ENCODE peak calls at places on chromosome 22, in six cellular contexts. One of them, this sample, is unnamed. For H3K27me3, the result is how much of the 10 kb centered on the place peaks cover.

GRCh38 chr22:29299136-29299900 is 7.1 kb upstream of the GAS2L1 start:
- DNase-seq in thoracic aorta: no peak
- DNase-seq in neural progenitor cell: no peak
- DNase-seq in A673: no peak
- DNase-seq in IMR-90: no peak
- DNase-seq in left lung: no peak
- DNase-seq in this sample: no peak

GRCh38 chr22:20431520-20432237 is 5.9 kb downstream of the SCARF2 start:
- DNase-seq in A673: no peak
- DNase-seq in thoracic aorta: no peak
- DNase-seq in neural progenitor cell: peak
- DNase-seq in IMR-90: no peak
- DNase-seq in left lung: peak
- DNase-seq in this sample: no peak

GRCh38 chr22:33325232-33326004 is 267.2 kb upstream of the SYN3 start:
- DNase-seq in left lung: no peak
- DNase-seq in A673: no peak
- DNase-seq in thoracic aorta: no peak
- DNase-seq in neural progenitor cell: no peak
- DNase-seq in IMR-90: no peak
- DNase-seq in this sample: no peak

GRCh38 chr22:47144076-47144765 is 381.8 kb downstream of the TBC1D22A start:
- DNase-seq in thoracic aorta: no peak
- DNase-seq in neural progenitor cell: no peak
- DNase-seq in IMR-90: no peak
- DNase-seq in left lung: no peak
- DNase-seq in A673: no peak
- DNase-seq in this sample: no peak

GRCh38 chr22:20437253-20438065 is at the start of gene SCARF2:
- DNase-seq in neural progenitor cell: peak
- DNase-seq in thoracic aorta: no peak
- DNase-seq in A673: no peak
- DNase-seq in left lung: peak
- DNase-seq in IMR-90: peak
- DNase-seq in this sample: no peak

GRCh38 chr22:49328630-49329405 is 498.9 kb downstream of the BRD1 start:
- DNase-seq in neural progenitor cell: no peak
- DNase-seq in thoracic aorta: no peak
- DNase-seq in A673: no peak
- DNase-seq in IMR-90: no peak
- DNase-seq in left lung: no peak
- DNase-seq in this sample: no peak

GRCh38 chr22:36256474-36256873 is 3.5 kb downstream of the APOL1 start:
- DNase-seq in thoracic aorta: no peak
- DNase-seq in A673: no peak
- DNase-seq in neural progenitor cell: no peak
- DNase-seq in IMR-90: peak
- DNase-seq in left lung: no peak
- DNase-seq in this sample: no peak

GRCh38 chr22:26800858-26801257 is 143.5 kb downstream of the MIAT start:
- DNase-seq in A673: no peak
- DNase-seq in left lung: no peak
- DNase-seq in IMR-90: peak
- DNase-seq in neural progenitor cell: peak
- DNase-seq in thoracic aorta: no peak
- DNase-seq in this sample: peak

GRCh38 chr22:40196628-40197027 is 18.9 kb downstream of the TNRC6B start:
- DNase-seq in A673: peak
- DNase-seq in left lung: no peak
- DNase-seq in IMR-90: peak
- DNase-seq in thoracic aorta: no peak
- DNase-seq in neural progenitor cell: no peak
- DNase-seq in this sample: no peak

GRCh38 chr22:20438066-20438677 is 547 bp upstream of the SCARF2 start:
- DNase-seq in IMR-90: peak
- DNase-seq in left lung: peak
- DNase-seq in A673: no peak
- DNase-seq in thoracic aorta: no peak
- DNase-seq in neural progenitor cell: peak
- DNase-seq in this sample: no peak

GRCh38 chr22:46933526-46933925 is 171.1 kb downstream of the TBC1D22A start:
- DNase-seq in A673: no peak
- DNase-seq in left lung: no peak
- DNase-seq in IMR-90: no peak
- DNase-seq in thoracic aorta: no peak
- DNase-seq in neural progenitor cell: no peak
- DNase-seq in this sample: no peak

GRCh38 chr22:26618487-26618886 is 660 bp upstream of the CRYBB1 start:
- DNase-seq in IMR-90: no peak
- DNase-seq in neural progenitor cell: no peak
- DNase-seq in A673: no peak
- DNase-seq in thoracic aorta: no peak
- DNase-seq in left lung: no peak
- DNase-seq in this sample: no peak

GRCh38 chr22:32475428-32476010 is 908 bp downstream of the FBXO7 start:
- DNase-seq in A673: peak
- DNase-seq in IMR-90: no peak
- DNase-seq in left lung: peak
- DNase-seq in thoracic aorta: no peak
- DNase-seq in neural progenitor cell: peak
- DNase-seq in this sample: no peak

GRCh38 chr22:19840059-19840458 is 14.6 kb downstream of the GNB1L start:
- DNase-seq in A673: no peak
- DNase-seq in neural progenitor cell: no peak
- DNase-seq in left lung: no peak
- DNase-seq in thoracic aorta: no peak
- DNase-seq in IMR-90: no peak
- DNase-seq in this sample: no peak

GRCh38 chr22:39405346-39406085 is 5.9 kb downstream of the TAB1 start:
- DNase-seq in thoracic aorta: peak
- DNase-seq in A673: peak
- DNase-seq in left lung: no peak
- DNase-seq in IMR-90: peak
- DNase-seq in neural progenitor cell: peak
- DNase-seq in this sample: no peak

GRCh38 chr22:19659805-19660345 is 54.4 kb upstream of the SEPTIN5 start:
- DNase-seq in A673: no peak
- DNase-seq in neural progenitor cell: no peak
- DNase-seq in IMR-90: no peak
- DNase-seq in left lung: no peak
- DNase-seq in thoracic aorta: no peak
- DNase-seq in this sample: no peak

GRCh38 chr22:22684605-22685561 is 40.5 kb downstream of the GGTLC2 start:
- DNase-seq in IMR-90: peak
- DNase-seq in neural progenitor cell: peak
- DNase-seq in thoracic aorta: no peak
- DNase-seq in A673: no peak
- DNase-seq in left lung: no peak
- DNase-seq in this sample: no peak

GRCh38 chr22:50544746-50545253 is 899 bp upstream of the KLHDC7B start:
- DNase-seq in neural progenitor cell: no peak
- DNase-seq in A673: no peak
- DNase-seq in thoracic aorta: no peak
- DNase-seq in left lung: peak
- DNase-seq in IMR-90: no peak
- DNase-seq in this sample: no peak

GRCh38 chr22:39546064-39546365 is 13.5 kb upstream of the RPS19BP1 start:
- DNase-seq in neural progenitor cell: no peak
- DNase-seq in thoracic aorta: no peak
- DNase-seq in A673: no peak
- DNase-seq in IMR-90: no peak
- DNase-seq in left lung: no peak
- DNase-seq in this sample: no peak

GRCh38 chr22:41289681-41290080 is 3.7 kb upstream of the RANGAP1 start:
- DNase-seq in IMR-90: no peak
- DNase-seq in left lung: no peak
- DNase-seq in neural progenitor cell: no peak
- DNase-seq in A673: no peak
- DNase-seq in thoracic aorta: no peak
- DNase-seq in this sample: no peak

GRCh38 chr22:40449676-40450035 is 79.3 kb downstream of the SGSM3 start:
- DNase-seq in thoracic aorta: no peak
- DNase-seq in left lung: no peak
- DNase-seq in neural progenitor cell: no peak
- DNase-seq in A673: peak
- DNase-seq in IMR-90: peak
- DNase-seq in this sample: no peak

GRCh38 chr22:22156716-22157499 is 87.7 kb upstream of the VPREB1 start:
- DNase-seq in thoracic aorta: no peak
- DNase-seq in left lung: no peak
- DNase-seq in IMR-90: peak
- DNase-seq in neural progenitor cell: peak
- DNase-seq in A673: peak
- DNase-seq in this sample: peak

GRCh38 chr22:30556388-30556787 is 9.8 kb upstream of the SEC14L6 start:
- DNase-seq in thoracic aorta: no peak
- DNase-seq in A673: peak
- DNase-seq in left lung: no peak
- DNase-seq in IMR-90: no peak
- DNase-seq in neural progenitor cell: peak
- DNase-seq in this sample: no peak

GRCh38 chr22:27192135-27192900 is 534.9 kb downstream of the MIAT start:
- DNase-seq in left lung: no peak
- DNase-seq in thoracic aorta: no peak
- DNase-seq in A673: no peak
- DNase-seq in IMR-90: no peak
- DNase-seq in neural progenitor cell: no peak
- DNase-seq in this sample: no peak

GRCh38 chr22:24465566-24465965 is 29.6 kb upstream of the UPB1 start:
- DNase-seq in IMR-90: peak
- DNase-seq in neural progenitor cell: no peak
- DNase-seq in A673: no peak
- DNase-seq in thoracic aorta: no peak
- DNase-seq in left lung: no peak
- DNase-seq in this sample: no peak

GRCh38 chr22:30390974-30391691 is 3.9 kb upstream of the RNF215 start:
- DNase-seq in neural progenitor cell: peak
- DNase-seq in left lung: peak
- DNase-seq in IMR-90: peak
- DNase-seq in A673: peak
- DNase-seq in thoracic aorta: no peak
- DNase-seq in this sample: no peak

GRCh38 chr22:50471197-50471847 is 3.5 kb downstream of the SBF1 start:
- DNase-seq in IMR-90: no peak
- DNase-seq in A673: no peak
- DNase-seq in neural progenitor cell: no peak
- DNase-seq in left lung: no peak
- DNase-seq in thoracic aorta: no peak
- DNase-seq in this sample: no peak

GRCh38 chr22:40289991-40290459 is 56.3 kb upstream of the ADSL start:
- DNase-seq in A673: no peak
- DNase-seq in neural progenitor cell: no peak
- DNase-seq in left lung: no peak
- DNase-seq in thoracic aorta: no peak
- DNase-seq in IMR-90: no peak
- DNase-seq in this sample: no peak

GRCh38 chr22:16783930-16784354 is 41.3 kb downstream of the XKR3 start:
- DNase-seq in neural progenitor cell: peak
- DNase-seq in A673: peak
- DNase-seq in thoracic aorta: no peak
- DNase-seq in left lung: no peak
- DNase-seq in IMR-90: no peak
- DNase-seq in this sample: no peak

GRCh38 chr22:42693055-42693762 is 27.5 kb downstream of the A4GALT start:
- DNase-seq in left lung: no peak
- DNase-seq in A673: no peak
- DNase-seq in IMR-90: no peak
- DNase-seq in thoracic aorta: no peak
- DNase-seq in neural progenitor cell: no peak
- DNase-seq in this sample: no peak
- H3K27ac ChIP-seq in left lung: no peak
- H3K27ac ChIP-seq in A673: no peak
- H3K27ac ChIP-seq in IMR-90: no peak
- H3K27ac ChIP-seq in thoracic aorta: no peak
- H3K27ac ChIP-seq in neural progenitor cell: no peak
- H3K27ac ChIP-seq in this sample: no peak

GRCh38 chr22:45904236-45904635 is 72.7 kb downstream of the WNT7B start:
- DNase-seq in thoracic aorta: no peak
- DNase-seq in left lung: no peak
- DNase-seq in neural progenitor cell: no peak
- DNase-seq in IMR-90: no peak
- DNase-seq in A673: no peak
- DNase-seq in this sample: no peak
- H3K27me3 ChIP-seq in thoracic aorta: under half
- H3K27me3 ChIP-seq in left lung: half or more
- H3K27me3 ChIP-seq in neural progenitor cell: under half
- H3K27me3 ChIP-seq in IMR-90: under half
- H3K27me3 ChIP-seq in A673: under half
- H3K27me3 ChIP-seq in this sample: under half

DNA sequence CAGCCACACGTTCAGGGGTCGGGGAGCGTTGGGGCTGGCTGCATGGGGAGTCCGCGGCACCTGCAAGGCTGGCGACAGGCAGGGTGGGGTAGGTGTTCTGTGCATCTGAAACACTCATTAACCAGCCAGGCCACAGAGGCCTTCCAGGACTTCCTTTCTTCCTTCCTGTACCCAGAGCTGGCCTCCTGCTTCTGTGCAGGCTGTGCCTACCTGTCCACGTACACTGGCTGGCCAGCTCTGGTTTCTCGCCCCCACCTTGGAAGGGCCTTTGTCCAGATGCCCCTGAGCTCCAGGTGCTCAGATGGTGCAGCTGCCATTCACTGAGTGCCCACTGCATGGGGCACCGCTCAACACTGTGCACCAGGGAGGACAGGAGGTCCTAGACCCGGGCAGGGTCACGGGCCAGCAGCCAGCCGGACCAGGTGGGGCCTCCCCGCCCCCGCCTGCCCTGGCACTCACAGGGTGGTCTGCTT is 15.9 kb downstream of the TTLL12 start:
- DNase-seq in thoracic aorta: no peak
- DNase-seq in A673: no peak
- DNase-seq in left lung: no peak
- DNase-seq in IMR-90: no peak
- DNase-seq in neural progenitor cell: no peak
- DNase-seq in this sample: no peak
- H3K4me3 ChIP-seq in thoracic aorta: no peak
- H3K4me3 ChIP-seq in A673: no peak
- H3K4me3 ChIP-seq in left lung: no peak
- H3K4me3 ChIP-seq in IMR-90: no peak
- H3K4me3 ChIP-seq in neural progenitor cell: no peak
- H3K4me3 ChIP-seq in this sample: no peak

GRCh38 chr22:17880020-17880419 is 105.8 kb upstream of the BID start:
- DNase-seq in IMR-90: no peak
- DNase-seq in thoracic aorta: no peak
- DNase-seq in A673: no peak
- DNase-seq in left lung: no peak
- DNase-seq in neural progenitor cell: no peak
- DNase-seq in this sample: no peak

GRCh38 chr22:17881366-17881765 is 107.1 kb upstream of the BID start:
- DNase-seq in left lung: no peak
- DNase-seq in A673: no peak
- DNase-seq in thoracic aorta: no peak
- DNase-seq in IMR-90: no peak
- DNase-seq in neural progenitor cell: no peak
- DNase-seq in this sample: no peak

GRCh38 chr22:17878186-17878694 is 104.0 kb upstream of the BID start:
- DNase-seq in thoracic aorta: no peak
- DNase-seq in neural progenitor cell: no peak
- DNase-seq in IMR-90: no peak
- DNase-seq in A673: no peak
- DNase-seq in left lung: no peak
- DNase-seq in this sample: no peak

GRCh38 chr22:17880468-17880867 is 106.2 kb upstream of the BID start:
- DNase-seq in neural progenitor cell: no peak
- DNase-seq in IMR-90: no peak
- DNase-seq in thoracic aorta: no peak
- DNase-seq in A673: no peak
- DNase-seq in left lung: no peak
- DNase-seq in this sample: no peak

GRCh38 chr22:17878970-17879369 is 104.7 kb upstream of the BID start:
- DNase-seq in IMR-90: peak
- DNase-seq in A673: no peak
- DNase-seq in neural progenitor cell: no peak
- DNase-seq in left lung: no peak
- DNase-seq in thoracic aorta: no peak
- DNase-seq in this sample: no peak
- H3K27ac ChIP-seq in IMR-90: no peak
- H3K27ac ChIP-seq in A673: no peak
- H3K27ac ChIP-seq in neural progenitor cell: no peak
- H3K27ac ChIP-seq in left lung: no peak
- H3K27ac ChIP-seq in thoracic aorta: no peak
- H3K27ac ChIP-seq in this sample: no peak